ENCODE peak calls at places on chromosomes 2 and 18, in nine cellular contexts. W, B, X, A, E, J, P, U and I are unnamed samples.

GRCh38 chr2:85674417-85674816 is 6.4 kb upstream of the SFTPB start:
- DNase-seq in E (no peak), A (no peak), P (no peak), B (no peak), J (no peak), U (no peak), W (no peak), X (no peak), I (peak)

GRCh38 chr2:55802067-55802466 is 108.4 kb upstream of the PNPT1 start:
- DNase-seq in X (no peak), B (no peak), U (no peak), J (no peak), E (no peak), P (no peak), W (no peak), A (no peak), I (no peak)

GRCh38 chr2:33013684-33014110 is 66.9 kb downstream of the LTBP1 start:
- DNase-seq in J (no peak), B (no peak), W (peak), P (no peak), A (no peak), E (peak), X (no peak), U (no peak), I (no peak)

GRCh38 chr2:199973703-199974102 is 18.3 kb downstream of the MAIP1 start:
- DNase-seq in W (peak), X (peak), B (no peak), U (peak), A (peak), P (no peak), E (peak), J (no peak), I (no peak)

GRCh38 chr2:88190808-88191721 is 20.9 kb downstream of the THNSL2 start:
- DNase-seq in E (peak), J (no peak), A (peak), P (no peak), B (peak), W (peak), U (no peak), X (peak), I (no peak)

GRCh38 chr2:58055027-58055786 is 8.6 kb downstream of the VRK2 start:
- DNase-seq in P (no peak), X (no peak), A (no peak), W (no peak), E (no peak), B (no peak), J (no peak), U (no peak), I (no peak)

GRCh38 chr18:55466789-55467188 is 121.2 kb downstream of the TCF4 start:
- DNase-seq in X (no peak), J (no peak), B (no peak), U (no peak), P (no peak), W (no peak), E (no peak), A (no peak), I (no peak)

GRCh38 chr2:208407667-208408066 is 1.1 kb downstream of the PTH2R start:
- DNase-seq in B (peak), W (peak), E (peak), J (no peak), U (peak), A (peak), P (no peak), X (no peak), I (no peak)

GRCh38 chr2:174510583-174511189 is 23.9 kb upstream of the GPR155 start:
- DNase-seq in J (no peak), W (peak), B (no peak), P (no peak), U (no peak), A (no peak), E (no peak), X (peak), I (no peak)

GRCh38 chr2:171046056-171046560 is 114.6 kb downstream of the TLK1 start:
- DNase-seq in U (no peak), E (no peak), P (no peak), X (no peak), W (no peak), B (no peak), J (no peak), A (no peak), I (no peak)

GRCh38 chr18:54958711-54959625 is at the start of gene CCDC68:
- DNase-seq in E (peak), U (no peak), X (no peak), W (peak), A (peak), P (no peak), B (no peak), J (no peak), I (no peak)

GRCh38 chr2:238286551-238286950 is 1.9 kb downstream of the PER2 start:
- DNase-seq in A (no peak), P (no peak), E (no peak), W (peak), B (no peak), U (peak), J (no peak), X (peak), I (peak)

GRCh38 chr2:210544839-210545238 is 11.6 kb upstream of the CPS1 start:
- DNase-seq in W (no peak), A (no peak), B (no peak), J (no peak), E (no peak), P (no peak), U (no peak), X (no peak), I (no peak)

GRCh38 chr2:150485114-150485870 is 2.2 kb downstream of the RND3 start:
- DNase-seq in W (peak), U (peak), P (peak), E (peak), X (no peak), A (no peak), B (peak), J (no peak), I (peak)